ENCODE peak calls at places on chromosome 20, in ten cellular contexts. S is stomach; J is stimulated activated CD4-positive, alpha-beta T cell treated with anti-CD3 and anti-CD28 coated beads, Interleukin-4, amount 100 ng/mL, for 24 hours; Y is kidney tubule cell; M is neural crest cell; I is T-helper 22 cell; V is fibroblast of the aortic adventitia; U is stimulated activated CD8-positive, alpha-beta memory T cell treated with anti-CD3 and anti-CD28 coated beads, Interleukin-7, amount 100 ng/mL, for 24 hours; W is OCI-M1; O is GM23248. B is an unnamed sample.

GRCh38 chr20:4260102-4260501 is 244.7 kb upstream of the RNF24 start:
- DNase-seq in S (no peak), J (no peak), Y (no peak), M (no peak), I (no peak), V (no peak), U (no peak), W (no peak), O (no peak), B (no peak)

GRCh38 chr20:56278205-56278604 is 29.7 kb downstream of the MC3R start:
- DNase-seq in S (no peak), J (no peak), Y (no peak), M (no peak), I (no peak), V (no peak), U (no peak), W (peak), O (no peak), B (no peak)

GRCh38 chr20:3446779-3447178 is 24.0 kb upstream of the ATRN start:
- DNase-seq in S (no peak), J (no peak), Y (no peak), M (no peak), I (no peak), V (no peak), U (no peak), W (peak), O (no peak), B (no peak)

GRCh38 chr20:49814057-49814675 is 1.5 kb downstream of the SLC9A8 start:
- DNase-seq in S (no peak), J (no peak), Y (no peak), M (no peak), I (no peak), V (no peak), U (no peak), W (no peak), O (peak), B (no peak)

GRCh38 chr20:57658447-57659130 is 38.4 kb upstream of the ZBP1 start:
- DNase-seq in S (peak), J (no peak), Y (no peak), M (no peak), I (no peak), V (no peak), U (no peak), W (no peak), O (no peak), B (no peak)

GRCh38 chr20:14142171-14142570 is 146.9 kb downstream of the MACROD2 start:
- DNase-seq in S (peak), J (no peak), Y (peak), M (peak), I (no peak), V (peak), U (no peak), W (peak), O (peak), B (peak)

GRCh38 chr20:63775096-63775978 is 35.8 kb downstream of the SLC2A4RG start:
- DNase-seq in S (no peak), J (peak), Y (peak), M (peak), I (no peak), V (peak), U (no peak), W (no peak), O (peak), B (peak)

GRCh38 chr20:44402391-44403193 is 47.1 kb downstream of the HNF4A start:
- DNase-seq in S (no peak), J (no peak), Y (peak), M (no peak), I (no peak), V (no peak), U (no peak), W (no peak), O (no peak), B (no peak)

GRCh38 chr20:51230727-51231126 is 207.8 kb upstream of the KCNG1 start:
- DNase-seq in S (no peak), J (no peak), Y (no peak), M (no peak), I (no peak), V (no peak), U (no peak), W (no peak), O (no peak), B (no peak)

GRCh38 chr20:41005361-41005729 is 23.3 kb upstream of the TOP1 start:
- DNase-seq in S (peak), J (no peak), Y (peak), M (no peak), I (no peak), V (peak), U (no peak), W (no peak), O (peak), B (no peak)

GRCh38 chr20:56994006-56994405 is 272.4 kb downstream of the BMP7 start:
- DNase-seq in S (no peak), J (no peak), Y (no peak), M (no peak), I (no peak), V (no peak), U (no peak), W (no peak), O (no peak), B (no peak)

GRCh38 chr20:51634877-51635276 is 92.4 kb upstream of the NFATC2 start:
- DNase-seq in S (no peak), J (no peak), Y (no peak), M (no peak), I (no peak), V (no peak), U (no peak), W (no peak), O (no peak), B (no peak)

GRCh38 chr20:31862157-31862470 is 8.2 kb downstream of the DUSP15 start:
- DNase-seq in S (no peak), J (no peak), Y (no peak), M (no peak), I (no peak), V (no peak), U (no peak), W (no peak), O (no peak), B (no peak)

GRCh38 chr20:56212071-56212470 is 36.5 kb upstream of the MC3R start:
- DNase-seq in S (no peak), J (no peak), Y (no peak), M (no peak), I (no peak), V (no peak), U (no peak), W (peak), O (no peak), B (no peak)

GRCh38 chr20:23114018-23114417 is 27.9 kb upstream of the CD93 start:
- DNase-seq in S (no peak), J (no peak), Y (no peak), M (no peak), I (no peak), V (no peak), U (no peak), W (peak), O (no peak), B (no peak)

GRCh38 chr20:62069741-62070216 is 4.1 kb upstream of the TAF4 start:
- DNase-seq in S (no peak), J (no peak), Y (peak), M (no peak), I (no peak), V (peak), U (no peak), W (no peak), O (peak), B (no peak)

GRCh38 chr20:13105864-13106457 is 97.2 kb downstream of the SPTLC3 start:
- DNase-seq in S (no peak), J (no peak), Y (peak), M (no peak), I (no peak), V (peak), U (no peak), W (peak), O (peak), B (no peak)

GRCh38 chr20:652611-653109 is 340 bp downstream of the SRXN1 start:
- DNase-seq in S (peak), J (no peak), Y (no peak), M (no peak), I (no peak), V (peak), U (no peak), W (peak), O (peak), B (no peak)